ENCODE peak calls at places on chromosomes 13 and 19, in five cellular contexts. One of them, this sample, is unnamed. For H3K36me3 and H3K9me3, the result is how much of the 10 kb centered on the place peaks cover.

GRCh38 chr19:35519291-35519690 is 5.8 kb upstream of the DMKN start:
- DNase-seq in right lobe of liver: no peak
- DNase-seq in psoas muscle: no peak
- DNase-seq in RWPE2: no peak
- DNase-seq in uterus: no peak
- DNase-seq in this sample: no peak

GRCh38 chr13:113939905-113940339 is 34.0 kb downstream of the C13orf46 start:
- DNase-seq in right lobe of liver: no peak
- DNase-seq in psoas muscle: no peak
- DNase-seq in RWPE2: no peak
- DNase-seq in uterus: no peak
- DNase-seq in this sample: no peak

GRCh38 chr13:109154146-109154545 is 524.7 kb downstream of the MYO16 start:
- DNase-seq in right lobe of liver: no peak
- DNase-seq in psoas muscle: no peak
- DNase-seq in RWPE2: no peak
- DNase-seq in uterus: no peak
- DNase-seq in this sample: no peak

GRCh38 chr13:110713642-110713952 is at the start of gene ING1:
- DNase-seq in right lobe of liver: no peak
- DNase-seq in psoas muscle: no peak
- DNase-seq in RWPE2: no peak
- DNase-seq in uterus: no peak
- DNase-seq in this sample: no peak

GRCh38 chr13:29548722-29549446 is 46.6 kb downstream of the SLC7A1 start:
- DNase-seq in right lobe of liver: no peak
- DNase-seq in psoas muscle: no peak
- DNase-seq in RWPE2: no peak
- DNase-seq in uterus: no peak
- DNase-seq in this sample: no peak

GRCh38 chr13:48155850-48156249 is 60.9 kb upstream of the MED4 start:
- DNase-seq in right lobe of liver: no peak
- DNase-seq in psoas muscle: no peak
- DNase-seq in RWPE2: no peak
- DNase-seq in uterus: no peak
- DNase-seq in this sample: no peak

GRCh38 chr19:19405919-19406877 is 723 bp downstream of the GATAD2A start:
- DNase-seq in right lobe of liver: peak
- DNase-seq in psoas muscle: peak
- DNase-seq in RWPE2: no peak
- DNase-seq in uterus: peak
- DNase-seq in this sample: no peak

GRCh38 chr19:54921082-54921481 is 15.1 kb downstream of the NCR1 start:
- DNase-seq in right lobe of liver: no peak
- DNase-seq in psoas muscle: no peak
- DNase-seq in RWPE2: no peak
- DNase-seq in uterus: no peak
- DNase-seq in this sample: no peak

GRCh38 chr19:43624933-43625332 is 5.5 kb upstream of the ZNF428 start:
- DNase-seq in right lobe of liver: peak
- DNase-seq in psoas muscle: peak
- DNase-seq in RWPE2: no peak
- DNase-seq in uterus: no peak
- DNase-seq in this sample: peak

GRCh38 chr19:2164020-2164988 is 571 bp downstream of the DOT1L start:
- DNase-seq in right lobe of liver: no peak
- DNase-seq in psoas muscle: no peak
- DNase-seq in RWPE2: no peak
- DNase-seq in uterus: peak
- DNase-seq in this sample: no peak

GRCh38 chr13:74528751-74529513 is 394.7 kb upstream of the KLF12 start:
- DNase-seq in right lobe of liver: no peak
- DNase-seq in psoas muscle: no peak
- DNase-seq in RWPE2: no peak
- DNase-seq in uterus: no peak
- DNase-seq in this sample: no peak

GRCh38 chr19:3656073-3656746 is 29.6 kb upstream of the CACTIN start:
- DNase-seq in right lobe of liver: no peak
- DNase-seq in psoas muscle: no peak
- DNase-seq in RWPE2: no peak
- DNase-seq in uterus: no peak
- DNase-seq in this sample: no peak
- H3K36me3 ChIP-seq in right lobe of liver: under half
- H3K36me3 ChIP-seq in psoas muscle: under half
- H3K36me3 ChIP-seq in RWPE2: under half
- H3K36me3 ChIP-seq in uterus: under half
- H3K36me3 ChIP-seq in this sample: half or more

DNA sequence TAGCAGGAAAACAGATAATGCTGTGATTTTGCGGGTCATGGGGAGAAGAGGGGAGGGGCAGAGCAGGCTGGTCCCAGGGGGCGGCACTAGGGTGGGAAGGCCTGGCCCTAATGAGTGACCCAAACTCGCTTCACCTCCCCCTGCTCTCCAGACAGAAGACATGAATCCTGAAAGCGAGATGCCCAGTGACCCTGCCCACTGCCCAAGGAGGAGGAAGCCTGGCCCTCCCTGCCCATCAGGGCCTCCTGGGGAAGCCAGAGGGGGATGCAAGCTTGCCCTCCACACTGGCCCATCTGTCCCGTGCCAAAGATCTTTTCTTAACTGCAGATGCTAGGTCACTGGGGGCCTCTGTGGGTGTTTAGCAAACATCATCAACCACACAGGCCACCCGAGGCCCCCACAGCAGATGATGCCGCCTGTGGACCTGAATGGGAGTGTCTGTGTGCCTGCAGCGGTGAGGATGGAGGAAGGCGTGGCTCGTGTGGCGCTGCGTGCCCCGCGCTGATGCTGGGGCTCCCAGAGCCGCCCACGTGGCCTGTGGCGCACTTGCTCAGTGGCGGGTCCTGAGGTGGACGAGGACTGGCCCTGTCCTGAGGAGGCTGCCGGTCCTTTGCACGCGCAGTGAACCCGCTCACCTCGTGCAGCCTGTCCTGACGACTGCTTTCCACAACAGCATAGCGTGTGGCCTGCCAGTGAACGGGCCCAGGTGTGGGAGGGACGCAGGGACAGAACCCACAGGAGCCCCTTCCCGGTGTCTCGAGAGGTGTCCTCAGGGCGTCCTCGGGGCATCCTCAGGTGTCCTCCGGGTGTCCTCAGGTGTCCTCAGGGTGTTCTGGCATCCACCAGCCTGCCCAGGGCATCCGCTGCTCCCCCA is 80.5 kb upstream of the MCF2L start:
- DNase-seq in right lobe of liver: no peak
- DNase-seq in psoas muscle: no peak
- DNase-seq in RWPE2: peak
- DNase-seq in uterus: no peak
- DNase-seq in this sample: no peak
- H3K9me3 ChIP-seq in right lobe of liver: under half
- H3K9me3 ChIP-seq in psoas muscle: under half
- H3K9me3 ChIP-seq in RWPE2: under half
- H3K9me3 ChIP-seq in uterus: under half
- H3K9me3 ChIP-seq in this sample: under half

DNA sequence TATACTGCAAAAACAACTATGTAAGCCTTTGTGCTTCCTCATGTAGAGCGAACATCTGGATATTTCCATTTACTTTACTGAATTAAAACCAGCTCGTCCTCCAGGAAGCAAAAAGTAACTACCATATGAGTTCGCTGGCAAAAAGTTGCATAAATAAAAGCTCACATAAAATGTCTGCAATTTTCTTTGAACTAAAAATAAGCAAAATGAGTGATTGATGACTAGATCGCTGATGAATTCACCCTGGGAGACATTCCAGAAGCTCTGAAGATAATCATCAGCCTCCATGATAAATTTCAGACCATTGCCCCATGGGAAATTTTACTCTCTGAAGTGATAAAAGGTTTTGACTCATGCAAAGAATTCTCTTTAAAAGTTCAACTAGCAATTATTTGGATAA is 67.4 kb upstream of the SACS start:
- DNase-seq in right lobe of liver: no peak
- DNase-seq in psoas muscle: no peak
- DNase-seq in RWPE2: no peak
- DNase-seq in uterus: no peak
- DNase-seq in this sample: no peak
- H3K27ac ChIP-seq in right lobe of liver: no peak
- H3K27ac ChIP-seq in psoas muscle: no peak
- H3K27ac ChIP-seq in RWPE2: no peak
- H3K27ac ChIP-seq in uterus: no peak
- H3K27ac ChIP-seq in this sample: no peak

GRCh38 chr19:15181394-15181793 is 19.4 kb downstream of the NOTCH3 start:
- DNase-seq in right lobe of liver: no peak
- DNase-seq in psoas muscle: no peak
- DNase-seq in RWPE2: peak
- DNase-seq in uterus: no peak
- DNase-seq in this sample: no peak

GRCh38 chr19:15177269-15178116 is 23.3 kb downstream of the NOTCH3 start:
- DNase-seq in right lobe of liver: peak
- DNase-seq in psoas muscle: peak
- DNase-seq in RWPE2: peak
- DNase-seq in uterus: peak
- DNase-seq in this sample: no peak

GRCh38 chr19:15180451-15181390 is 20.1 kb downstream of the NOTCH3 start:
- DNase-seq in right lobe of liver: no peak
- DNase-seq in psoas muscle: no peak
- DNase-seq in RWPE2: no peak
- DNase-seq in uterus: no peak
- DNase-seq in this sample: no peak

GRCh38 chr19:15175609-15176008 is 25.2 kb downstream of the NOTCH3 start:
- DNase-seq in right lobe of liver: no peak
- DNase-seq in psoas muscle: no peak
- DNase-seq in RWPE2: no peak
- DNase-seq in uterus: no peak
- DNase-seq in this sample: no peak

GRCh38 chr19:15178629-15179308 is 22.0 kb downstream of the NOTCH3 start:
- DNase-seq in right lobe of liver: no peak
- DNase-seq in psoas muscle: no peak
- DNase-seq in RWPE2: peak
- DNase-seq in uterus: no peak
- DNase-seq in this sample: no peak
- H3K36me3 ChIP-seq in right lobe of liver: under half
- H3K36me3 ChIP-seq in psoas muscle: under half
- H3K36me3 ChIP-seq in RWPE2: under half
- H3K36me3 ChIP-seq in uterus: under half
- H3K36me3 ChIP-seq in this sample: half or more

GRCh38 chr19:22286151-22286810 is at the start of gene ZNF729:
- DNase-seq in right lobe of liver: no peak
- DNase-seq in psoas muscle: no peak
- DNase-seq in RWPE2: no peak
- DNase-seq in uterus: no peak
- DNase-seq in this sample: no peak
- H3K9me3 ChIP-seq in right lobe of liver: under half
- H3K9me3 ChIP-seq in psoas muscle: under half
- H3K9me3 ChIP-seq in RWPE2: under half
- H3K9me3 ChIP-seq in uterus: under half
- H3K9me3 ChIP-seq in this sample: under half